ENCODE peak calls at places on chromosome 17, in nine cellular contexts. R is left lung, G is heart left ventricle, X is A549, M is kidney, A is transverse colon, N is left ventricle myocardium inferior, O is upper lobe of right lung, E is PC-3. V is an unnamed sample.

GRCh38 chr17:81200695-81201580 is 21.8 kb downstream of the CEP131 start:
- DNase-seq in G (peak), O (no peak), X (peak), E (peak), M (no peak), A (peak), R (no peak), N (no peak), V (no peak)

GRCh38 chr17:66006654-66007053 is 185.3 kb downstream of the CEP112 start:
- DNase-seq in O (no peak), R (no peak), E (no peak), X (no peak), A (no peak), N (no peak), G (no peak), M (no peak), V (no peak)

GRCh38 chr17:40909755-40910154 is 24.7 kb upstream of the KRT20 start:
- DNase-seq in A (no peak), N (no peak), X (no peak), G (no peak), R (no peak), O (no peak), M (no peak), E (peak), V (no peak)

GRCh38 chr17:9465216-9465921 is 110.3 kb downstream of the STX8 start:
- DNase-seq in R (no peak), M (no peak), X (no peak), N (no peak), G (no peak), A (no peak), O (no peak), E (no peak), V (no peak)

GRCh38 chr17:58401287-58401686 is 16.0 kb downstream of the RNF43 start:
- DNase-seq in A (no peak), O (no peak), M (no peak), G (no peak), X (no peak), R (no peak), N (no peak), E (peak), V (no peak)

GRCh38 chr17:14289162-14289561 is 11.7 kb upstream of the HS3ST3B1 start:
- DNase-seq in E (peak), N (no peak), M (no peak), X (no peak), R (no peak), O (no peak), G (no peak), A (no peak), V (no peak)

GRCh38 chr17:69434164-69434579 is 19.7 kb downstream of the MAP2K6 start:
- DNase-seq in M (no peak), N (peak), R (no peak), G (no peak), X (no peak), O (no peak), E (peak), A (no peak), V (no peak)

GRCh38 chr17:69997332-69997731 is 77.7 kb upstream of the KCNJ16 start:
- DNase-seq in N (no peak), X (no peak), O (no peak), M (no peak), A (no peak), R (no peak), G (no peak), E (peak), V (no peak)

GRCh38 chr17:73650147-73650546 is 5.9 kb upstream of the SDK2 start:
- DNase-seq in G (no peak), E (peak), R (no peak), O (no peak), N (no peak), A (peak), X (no peak), M (no peak), V (no peak)

GRCh38 chr17:77579717-77580116 is 378.8 kb upstream of the TNRC6C start:
- DNase-seq in N (no peak), G (no peak), M (no peak), A (no peak), X (no peak), O (peak), E (no peak), R (no peak), V (no peak)

GRCh38 chr17:50147841-50148225 is 2.6 kb downstream of the PPP1R9B start:
- DNase-seq in M (no peak), R (no peak), G (peak), X (no peak), A (peak), E (no peak), N (no peak), O (no peak), V (no peak)

GRCh38 chr17:18184143-18185007 is 747 bp downstream of the ALKBH5 start:
- DNase-seq in R (peak), M (peak), G (peak), N (peak), E (peak), O (peak), X (no peak), A (peak), V (no peak)

GRCh38 chr17:6019959-6020358 is 50.2 kb upstream of the WSCD1 start:
- DNase-seq in X (no peak), N (no peak), R (no peak), M (no peak), A (no peak), G (no peak), E (no peak), O (no peak), V (no peak)

GRCh38 chr17:39928868-39929651 is 1.5 kb downstream of the LRRC3C start:
- DNase-seq in M (no peak), N (no peak), R (no peak), E (peak), G (no peak), X (peak), A (no peak), O (no peak), V (no peak)

GRCh38 chr17:33469911-33470310 is 176.8 kb upstream of the ASIC2 start:
- DNase-seq in G (peak), A (peak), X (no peak), O (no peak), M (peak), E (no peak), N (no peak), R (peak), V (peak)

GRCh38 chr17:80107231-80108021 is 6.0 kb downstream of the GAA start:
- DNase-seq in O (peak), N (no peak), G (no peak), E (no peak), M (peak), X (no peak), A (no peak), R (peak), V (peak)

GRCh38 chr17:42387221-42387657 is 1.0 kb downstream of the STAT3 start:
- DNase-seq in G (no peak), O (no peak), X (no peak), M (no peak), R (no peak), A (no peak), N (no peak), E (no peak), V (no peak)

GRCh38 chr17:6712058-6712853 is 913 bp downstream of the SLC13A5 start:
- DNase-seq in E (no peak), R (no peak), O (no peak), X (no peak), A (no peak), G (no peak), N (no peak), M (no peak), V (no peak)

GRCh38 chr17:50162466-50163254 is 3.1 kb upstream of the SGCA start:
- DNase-seq in A (no peak), R (no peak), X (no peak), G (no peak), E (no peak), M (no peak), N (no peak), O (no peak), V (no peak)

GRCh38 chr17:76987486-76987885 is 119.3 kb downstream of the MGAT5B start:
- DNase-seq in E (no peak), X (no peak), R (no peak), O (no peak), G (no peak), A (no peak), M (peak), N (no peak), V (no peak)

GRCh38 chr17:74573169-74573568 is 5.9 kb upstream of the CD300H start:
- DNase-seq in X (no peak), E (no peak), M (no peak), O (no peak), N (no peak), A (no peak), G (no peak), R (no peak), V (no peak)

GRCh38 chr17:34584805-34585416 is 5.5 kb downstream of the TMEM132E start:
- DNase-seq in N (no peak), M (peak), G (no peak), A (no peak), O (no peak), E (peak), X (peak), R (no peak), V (no peak)

GRCh38 chr17:34974179-34974578 is 6.1 kb upstream of the LIG3 start:
- DNase-seq in X (no peak), M (no peak), R (no peak), G (no peak), N (no peak), A (no peak), O (no peak), E (peak), V (no peak)

GRCh38 chr17:42521666-42522262 is 14.3 kb upstream of the NAGLU start:
- DNase-seq in R (no peak), E (no peak), G (no peak), O (no peak), A (no peak), X (no peak), M (peak), N (peak), V (no peak)

GRCh38 chr17:39073353-39073752 is 78.1 kb downstream of the PLXDC1 start:
- DNase-seq in M (no peak), O (no peak), E (no peak), G (no peak), A (no peak), N (no peak), R (no peak), X (no peak), V (no peak)

GRCh38 chr17:76700627-76701470 is 9.9 kb downstream of the MXRA7 start:
- DNase-seq in M (peak), G (peak), E (no peak), X (no peak), N (peak), R (no peak), A (peak), O (no peak), V (no peak)

GRCh38 chr17:12342609-12343248 is 322.1 kb downstream of the MAP2K4 start:
- DNase-seq in G (no peak), O (no peak), E (peak), R (no peak), X (peak), N (no peak), A (peak), M (peak), V (no peak)

GRCh38 chr17:72702136-72702735 is 390.3 kb downstream of the SLC39A11 start:
- DNase-seq in G (no peak), M (no peak), R (no peak), X (peak), E (peak), N (no peak), A (no peak), O (no peak), V (no peak)

GRCh38 chr17:40605301-40605700 is 40.0 kb upstream of the CCR7 start:
- DNase-seq in M (no peak), A (no peak), O (no peak), X (no peak), E (no peak), N (no peak), G (no peak), R (no peak), V (no peak)

GRCh38 chr17:155576-155975 is 18.2 kb downstream of the SCGB1C2 start:
- DNase-seq in A (no peak), O (no peak), G (no peak), R (peak), N (no peak), X (no peak), E (no peak), M (peak), V (peak)

GRCh38 chr17:40019140-40019991 is 4.1 kb downstream of the CSF3 start:
- DNase-seq in E (no peak), O (no peak), N (no peak), R (no peak), G (no peak), M (no peak), X (no peak), A (no peak), V (no peak)

GRCh38 chr17:72297326-72298115 is 176.7 kb downstream of the SOX9 start:
- DNase-seq in G (peak), N (peak), E (peak), A (no peak), X (peak), O (no peak), R (no peak), M (no peak), V (peak)

GRCh38 chr17:74954115-74954514 is 18.4 kb downstream of the OTOP3 start:
- DNase-seq in X (no peak), G (no peak), E (no peak), N (no peak), O (no peak), R (no peak), A (no peak), M (no peak), V (no peak)

GRCh38 chr17:43814714-43815113 is 18.2 kb downstream of the MPP3 start:
- DNase-seq in G (no peak), E (peak), A (no peak), N (no peak), M (no peak), O (no peak), X (no peak), R (no peak), V (no peak)

GRCh38 chr17:81165246-81166032 is at the start of gene PVALEF:
- DNase-seq in N (no peak), R (no peak), A (no peak), M (peak), O (no peak), E (no peak), G (no peak), X (peak), V (no peak)

GRCh38 chr17:6786618-6787017 is 10.6 kb downstream of the FBXO39 start:
- DNase-seq in X (no peak), R (no peak), G (no peak), M (no peak), A (no peak), N (no peak), O (no peak), E (peak), V (no peak)

GRCh38 chr17:12983986-12984932 is 33.6 kb downstream of the ELAC2 start:
- DNase-seq in A (peak), R (peak), X (no peak), O (no peak), N (peak), G (peak), M (no peak), E (peak), V (no peak)

DNA sequence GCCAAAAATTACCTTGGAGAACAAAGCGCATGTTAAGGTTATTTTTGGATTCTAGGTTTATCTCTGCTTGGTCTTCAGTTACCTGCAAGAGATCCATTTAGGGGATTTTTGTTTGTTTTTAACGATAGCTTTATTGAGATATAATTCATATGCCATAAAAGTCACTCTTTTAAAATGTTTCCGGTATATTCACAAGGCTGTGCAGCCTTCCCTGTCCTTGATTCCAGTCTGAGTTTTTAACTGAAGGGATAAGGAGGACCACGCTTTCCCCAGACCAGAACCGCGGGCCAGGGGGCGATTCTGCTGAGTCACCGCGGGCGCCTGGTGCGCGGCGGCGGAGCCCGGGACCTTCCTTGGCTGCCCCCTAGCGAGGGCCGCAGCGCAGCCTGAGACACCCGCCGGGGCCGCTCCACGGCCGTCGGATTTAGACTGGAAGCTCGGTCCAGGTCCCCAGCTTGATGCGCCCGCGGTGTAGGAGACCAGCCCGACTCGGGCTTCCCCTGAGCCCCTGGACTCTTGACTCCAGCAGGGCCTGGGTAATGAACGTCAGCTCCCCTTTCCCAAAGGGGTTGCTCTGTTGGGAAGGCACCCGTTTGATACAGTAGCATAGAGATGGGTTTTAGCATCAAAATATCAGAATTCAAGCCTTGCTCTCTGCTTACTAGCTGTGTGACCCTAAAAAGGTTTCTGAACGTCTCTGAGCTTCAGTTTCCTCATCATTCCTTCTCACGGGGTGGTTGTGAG is 50.0 kb upstream of the STH start:
- DNase-seq in M (peak), X (peak), G (peak), R (peak), E (peak), N (peak), O (peak), A (peak), V (no peak)
- TF ChIP-seq CTCF in M (peak), X (peak), G (peak), R (peak), E (peak), N (peak), O (peak), A (peak), V (peak)

GRCh38 chr17:82439194-82439828 is 11.2 kb downstream of the CYBC1 start:
- DNase-seq in E (no peak), N (no peak), X (no peak), M (no peak), A (no peak), G (no peak), R (no peak), O (peak), V (no peak)

GRCh38 chr17:82439829-82440365 is 10.7 kb downstream of the CYBC1 start:
- DNase-seq in O (no peak), A (no peak), R (no peak), M (no peak), N (no peak), E (no peak), G (no peak), X (no peak), V (no peak)

GRCh38 chr17:82441686-82442487 is 8.7 kb downstream of the CYBC1 start:
- DNase-seq in A (no peak), M (peak), X (no peak), O (no peak), N (no peak), G (no peak), R (no peak), E (no peak), V (no peak)

GRCh38 chr17:82440991-82441627 is 9.4 kb downstream of the CYBC1 start:
- DNase-seq in A (no peak), O (peak), M (peak), N (no peak), G (no peak), E (no peak), X (no peak), R (no peak), V (no peak)

DNA sequence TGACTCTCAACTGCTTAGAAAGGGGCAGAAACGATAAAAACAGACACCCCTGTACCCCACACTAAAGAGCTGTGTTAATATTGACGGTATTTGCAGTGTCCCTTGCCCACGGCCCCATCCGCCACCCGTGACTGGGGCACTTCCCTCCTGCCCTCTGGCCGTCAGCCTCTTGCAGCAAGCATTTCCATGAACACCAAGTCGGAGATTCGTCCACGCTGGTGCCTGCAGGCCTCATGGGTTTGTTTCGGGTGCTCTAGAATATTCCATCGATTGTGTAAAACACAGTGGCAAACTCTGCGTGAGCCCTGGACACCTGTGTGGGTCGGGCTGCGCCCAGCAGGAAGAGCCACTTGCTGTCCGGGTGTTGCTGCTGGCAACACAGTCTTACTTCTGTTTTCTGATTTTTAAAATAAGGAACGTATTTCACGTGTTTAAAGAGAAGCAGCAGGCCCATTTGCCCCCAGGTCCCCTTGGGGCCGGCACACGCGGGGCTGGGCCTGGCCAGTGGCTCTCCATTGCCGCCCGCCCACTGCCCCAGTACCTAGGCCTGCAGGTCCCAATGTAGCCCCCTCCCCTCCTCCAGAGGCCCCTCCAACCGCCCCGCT is 10.1 kb downstream of the CYBC1 start:
- DNase-seq in A (no peak), O (peak), M (no peak), N (no peak), G (no peak), X (no peak), E (no peak), R (no peak), V (no peak)
- H3K27ac ChIP-seq in A (peak), O (peak), M (peak), N (no peak), G (no peak), X (no peak), E (no peak), R (peak), V (no peak)

DNA sequence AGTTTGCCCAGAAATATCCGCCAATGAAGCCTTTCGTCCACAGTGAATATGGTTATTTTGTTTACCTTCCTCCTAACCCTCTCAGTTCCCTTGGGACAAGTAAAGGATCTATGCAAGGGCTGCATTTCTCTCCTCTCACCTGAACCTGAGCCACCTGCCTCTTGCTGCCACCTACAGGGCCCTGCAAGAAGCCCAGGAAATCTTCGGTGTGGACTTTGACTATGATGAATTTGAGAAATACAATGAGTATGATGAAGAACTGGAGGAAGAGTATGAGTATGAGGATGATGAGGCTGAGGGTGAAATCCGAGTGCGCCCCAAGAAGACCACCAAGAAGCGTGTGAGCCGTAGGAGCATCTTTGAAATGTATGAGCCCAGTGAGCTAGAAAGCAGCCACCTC is 14.0 kb downstream of the SUPT6H start:
- DNase-seq in X (peak), E (peak), M (no peak), O (no peak), G (no peak), A (peak), R (no peak), N (no peak), V (no peak)
- TF ChIP-seq CTCF in X (peak), E (peak), M (peak), O (peak), G (no peak), A (peak), R (no peak), N (no peak), V (peak)

DNA sequence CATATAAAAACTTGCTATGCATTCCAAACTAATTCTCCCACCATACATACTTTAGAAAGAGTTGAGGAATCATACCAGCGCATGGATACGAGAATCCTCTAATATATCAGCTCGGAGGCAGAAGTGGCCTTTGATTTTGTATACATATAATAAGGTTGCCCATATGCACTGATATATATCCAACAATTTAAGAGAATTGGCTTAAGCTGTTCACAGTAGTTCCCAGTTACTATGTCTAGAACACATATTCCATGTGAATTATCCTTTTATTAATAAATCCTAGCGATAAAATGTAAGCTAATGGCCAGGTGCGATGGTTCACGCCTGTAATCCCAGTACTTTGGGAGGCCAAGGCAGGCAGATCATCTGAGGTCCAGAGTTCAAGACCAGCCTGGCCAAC is 19.3 kb upstream of the ERN1 start:
- DNase-seq in G (no peak), E (no peak), A (no peak), M (no peak), O (no peak), X (no peak), R (no peak), N (no peak), V (no peak)
- H3K27ac ChIP-seq in G (peak), E (no peak), A (no peak), M (peak), O (peak), X (peak), R (peak), N (peak), V (peak)

V was measured in RWPE2.